ENCODE peak calls at places on chromosomes 5 and 9, in nine cellular contexts. A is stimulated activated CD4-positive, alpha-beta T cell treated with anti-CD3 and anti-CD28 coated beads, TNF-alpha, amount 100 ng/mL, for 24 hours; B is AG04450; G is activated T-helper 1 cell treated with Interleukin-2 at 50 U/mL for 16 hours; I is foreskin keratinocyte; E is D341Med; D is heart right ventricle; N is stimulated activated CD8-positive, alpha-beta memory T cell treated with anti-CD3 and anti-CD28 coated beads, Interleukin-15, amount 100 ng/mL, for 48 hours; U is AG09309. J is an unnamed sample.

GRCh38 chr9:105050296-105050695 is 122.3 kb upstream of the ABCA1 start:
- DNase-seq in A (no peak), B (no peak), G (no peak), I (peak), E (no peak), D (no peak), N (no peak), U (no peak), J (no peak)

GRCh38 chr9:74570879-74571512 is 73.9 kb downstream of the RORB start:
- DNase-seq in A (no peak), B (no peak), G (no peak), I (peak), E (peak), D (no peak), N (no peak), U (no peak), J (peak)

GRCh38 chr9:90219548-90220118 is 423.0 kb downstream of the DIRAS2 start:
- DNase-seq in A (no peak), B (no peak), G (no peak), I (no peak), E (no peak), D (peak), N (no peak), U (no peak), J (peak)

GRCh38 chr5:77101298-77101697 is 14.2 kb upstream of the ZBED3 start:
- DNase-seq in A (no peak), B (peak), G (no peak), I (peak), E (no peak), D (no peak), N (no peak), U (peak), J (no peak)

GRCh38 chr5:58021476-58021875 is 438.4 kb downstream of the PLK2 start:
- DNase-seq in A (no peak), B (no peak), G (no peak), I (no peak), E (no peak), D (no peak), N (no peak), U (no peak), J (no peak)

GRCh38 chr5:178419196-178419595 is 171.0 kb downstream of the COL23A1 start:
- DNase-seq in A (no peak), B (no peak), G (no peak), I (no peak), E (no peak), D (no peak), N (no peak), U (no peak), J (no peak)

GRCh38 chr5:151002250-151002649 is 18.1 kb upstream of the GPX3 start:
- DNase-seq in A (no peak), B (no peak), G (no peak), I (no peak), E (no peak), D (no peak), N (no peak), U (no peak), J (no peak)

GRCh38 chr5:156380846-156381245 is 53.9 kb downstream of the SGCD start:
- DNase-seq in A (no peak), B (no peak), G (no peak), I (peak), E (no peak), D (no peak), N (no peak), U (no peak), J (no peak)

GRCh38 chr5:131994533-131995226 is 16.8 kb downstream of the ACSL6 start:
- DNase-seq in A (no peak), B (no peak), G (no peak), I (no peak), E (no peak), D (no peak), N (no peak), U (no peak), J (no peak)

GRCh38 chr9:103707181-103707580 is 386.9 kb upstream of the SMC2 start:
- DNase-seq in A (no peak), B (no peak), G (no peak), I (no peak), E (no peak), D (no peak), N (no peak), U (no peak), J (no peak)

GRCh38 chr5:95163079-95163478 is 121.8 kb downstream of the MCTP1 start:
- DNase-seq in A (no peak), B (no peak), G (no peak), I (no peak), E (no peak), D (no peak), N (no peak), U (no peak), J (no peak)

GRCh38 chr5:67033893-67034605 is 162.6 kb downstream of the CD180 start:
- DNase-seq in A (no peak), B (no peak), G (no peak), I (no peak), E (no peak), D (no peak), N (no peak), U (no peak), J (no peak)

GRCh38 chr5:10854526-10855277 is 93.7 kb upstream of the DAP start:
- DNase-seq in A (no peak), B (no peak), G (no peak), I (no peak), E (no peak), D (no peak), N (no peak), U (no peak), J (peak)

GRCh38 chr9:133384736-133385321 is 8.7 kb downstream of the STKLD1 start:
- DNase-seq in A (no peak), B (no peak), G (no peak), I (no peak), E (no peak), D (no peak), N (no peak), U (no peak), J (no peak)

GRCh38 chr9:133889498-133890301 is 102.4 kb downstream of the VAV2 start:
- DNase-seq in A (no peak), B (no peak), G (no peak), I (peak), E (peak), D (no peak), N (no peak), U (no peak), J (no peak)

GRCh38 chr5:115934388-115934974 is 27.8 kb upstream of the LVRN start:
- DNase-seq in A (no peak), B (no peak), G (no peak), I (no peak), E (no peak), D (no peak), N (no peak), U (no peak), J (no peak)